ENCODE peak calls at places on chromosomes 13 and 19, in five cellular contexts. G is H1, U is GM12878, E is SK-N-SH, D is K562. Y is an unnamed sample.
A peak's percentile ranks its signal among the peaks of the same experiment; 100 is the strongest.

GRCh38 chr19:41321600-41322270 is 11.8 kb downstream of the CCDC97 start:
- DNase-seq in U (no peak), D (peak; percentile 65), G (peak; percentile 80), E (peak; percentile 90), Y (peak; percentile 76)

GRCh38 chr19:674282-675151 is 1.7 kb upstream of the FSTL3 start:
- DNase-seq in E (no peak), G (no peak), U (no peak), D (no peak), Y (no peak)

GRCh38 chr13:72384186-72384823 is 343.1 kb downstream of the MZT1 start:
- DNase-seq in G (no peak), U (no peak), D (no peak), E (no peak), Y (peak; percentile 7)

GRCh38 chr19:39356647-39357046 is 14.4 kb downstream of the SAMD4B start:
- DNase-seq in U (no peak), E (no peak), G (no peak), D (peak; percentile 83), Y (no peak)

GRCh38 chr13:70415141-70415540 is 306.9 kb upstream of the KLHL1 start:
- DNase-seq in E (no peak), U (no peak), D (no peak), G (no peak), Y (no peak)

GRCh38 chr13:97385146-97385545 is 48.8 kb upstream of the RAP2A start:
- DNase-seq in E (no peak), G (no peak), D (no peak), U (no peak), Y (no peak)

GRCh38 chr13:46551410-46552301 is 1.3 kb upstream of the LRCH1 start:
- DNase-seq in E (peak; percentile 65), D (peak; percentile 50), G (peak; percentile 85), U (no peak), Y (peak; percentile 65)

GRCh38 chr13:89401209-89401810 is 1730.1 kb downstream of the SLITRK5 start:
- DNase-seq in D (no peak), E (no peak), G (no peak), U (no peak), Y (peak; percentile 63)

GRCh38 chr19:28014821-28015405 is 1198.0 kb downstream of the UQCRFS1 start:
- DNase-seq in U (no peak), G (no peak), D (no peak), E (no peak), Y (no peak)

GRCh38 chr13:45337803-45338202 is 3.2 kb downstream of the TPT1 start:
- DNase-seq in G (no peak), D (no peak), E (no peak), U (no peak), Y (no peak)

GRCh38 chr13:44112700-44113329 is 233.1 kb downstream of the LACC1 start:
- DNase-seq in D (no peak), U (no peak), G (no peak), E (no peak), Y (no peak)

GRCh38 chr19:3950871-3951861 is 18.3 kb downstream of the NMRK2 start:
- DNase-seq in E (no peak), D (peak; percentile 81), U (no peak), G (no peak), Y (no peak)

GRCh38 chr19:2307518-2308012 is 389 bp downstream of the LINGO3 start:
- DNase-seq in D (no peak), E (no peak), G (peak; percentile 64), U (no peak), Y (no peak)

GRCh38 chr13:109389892-109390345 is 396.5 kb downstream of the IRS2 start:
- DNase-seq in U (no peak), G (no peak), D (no peak), E (no peak), Y (no peak)

GRCh38 chr13:20721058-20721453 is 17.6 kb downstream of the IL17D start:
- DNase-seq in U (no peak), G (no peak), E (no peak), D (no peak), Y (no peak)

GRCh38 chr19:14505488-14506239 is 9.7 kb upstream of the GIPC1 start:
- DNase-seq in G (peak; percentile 97), U (no peak), E (peak; percentile 78), D (peak; percentile 87), Y (peak; percentile 28)

GRCh38 chr13:112335135-112335534 is 41.0 kb upstream of the SPACA7 start:
- DNase-seq in D (no peak), E (no peak), G (no peak), U (no peak), Y (no peak)

GRCh38 chr13:112332727-112333126 is 43.4 kb upstream of the SPACA7 start:
- DNase-seq in D (no peak), E (no peak), U (no peak), G (no peak), Y (no peak)

GRCh38 chr13:112330479-112331407 is 45.4 kb upstream of the SPACA7 start:
- DNase-seq in D (no peak), G (no peak), E (no peak), U (no peak), Y (no peak)

GRCh38 chr13:112331675-112332074 is 44.5 kb upstream of the SPACA7 start:
- DNase-seq in G (no peak), E (no peak), D (no peak), U (no peak), Y (no peak)

GRCh38 chr13:112333756-112334543 is 42.2 kb upstream of the SPACA7 start:
- DNase-seq in E (no peak), D (peak; percentile 14), U (no peak), G (no peak), Y (no peak)
- TF ChIP-seq MAX in E (no peak), D (no peak), U (no peak), G (no peak), Y (no peak)

GRCh38 chr19:19459707-19460251 is 54.3 kb downstream of the GATAD2A start:
- DNase-seq in D (no peak), U (no peak), G (no peak), E (no peak), Y (peak; percentile 73)
- TF ChIP-seq POLR2AphosphoS5 in D (no peak), U (no peak), G (no peak), E (no peak), Y (peak; percentile 71)

GRCh38 chr13:110633776-110634175 is 18.4 kb downstream of the NAXD start:
- DNase-seq in E (no peak), D (no peak), U (no peak), G (no peak), Y (no peak)
- TF ChIP-seq MAX in E (no peak), D (no peak), U (no peak), G (no peak), Y (no peak)

GRCh38 chr13:110423689-110424302 is 116.7 kb downstream of the COL4A2 start:
- DNase-seq in D (no peak), U (no peak), E (no peak), G (no peak), Y (no peak)
- TF ChIP-seq POLR2AphosphoS5 in D (no peak), U (no peak), E (no peak), G (no peak), Y (no peak)

GRCh38 chr19:8585057-8585893 is 8.0 kb upstream of the MYO1F start:
- DNase-seq in D (no peak), E (no peak), G (no peak), U (no peak), Y (no peak)

GRCh38 chr19:8580710-8581281 is 3.6 kb upstream of the MYO1F start:
- DNase-seq in E (peak; percentile 90), G (peak; percentile 99), D (peak; percentile 87), U (no peak), Y (peak; percentile 57)

GRCh38 chr19:8589177-8589714 is 12.0 kb upstream of the MYO1F start:
- DNase-seq in D (no peak), E (no peak), G (no peak), U (no peak), Y (no peak)

DNA sequence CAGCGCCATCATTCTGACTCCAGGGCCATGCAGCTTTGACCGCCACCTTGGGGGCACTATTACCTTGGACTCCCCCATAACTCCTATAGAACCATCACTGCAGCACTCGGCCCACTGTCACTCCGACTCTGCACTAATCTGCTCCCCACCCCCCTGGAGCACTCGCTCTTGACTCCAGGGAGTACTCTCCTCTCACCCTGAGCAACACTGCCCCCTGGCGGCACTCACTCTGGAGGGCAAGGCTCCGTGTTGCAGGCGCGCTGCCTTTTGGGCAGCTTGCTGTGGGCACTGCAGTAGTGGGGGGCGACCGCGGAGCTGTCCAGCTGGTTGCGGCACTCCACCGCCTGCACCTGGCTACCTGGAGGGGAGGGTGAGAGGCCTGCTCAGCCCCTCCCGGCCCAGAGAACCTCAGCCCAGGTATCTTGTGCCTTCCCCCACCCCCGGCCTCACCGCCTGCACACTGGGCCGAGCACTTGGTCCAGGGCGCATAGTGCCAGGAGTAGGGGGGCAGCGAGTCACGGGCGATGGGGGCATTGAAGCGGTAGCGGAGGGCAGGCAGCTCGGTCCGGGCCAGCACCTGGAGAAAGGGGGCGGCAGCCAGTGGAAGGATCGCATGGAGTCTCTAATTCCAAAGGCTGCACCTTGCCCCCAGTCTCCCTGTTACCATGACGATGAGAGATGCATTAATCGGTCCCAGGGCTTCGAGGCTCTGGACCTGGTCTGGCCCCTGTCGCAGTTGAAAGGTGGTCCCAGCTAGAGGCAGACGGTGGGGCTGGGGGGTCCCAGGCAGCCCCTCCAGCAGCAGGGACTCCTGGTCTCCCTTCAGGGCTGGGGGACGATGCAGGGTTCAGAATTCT is 8.9 kb upstream of the MYO1F start:
- DNase-seq in G (peak; percentile 99), D (peak; percentile 80), E (peak; percentile 59), U (no peak), Y (no peak)
- TF ChIP-seq MAX in G (peak; percentile 8), D (no peak), E (no peak), U (no peak), Y (no peak)

GRCh38 chr13:77893066-77893465 is 25.6 kb downstream of the EDNRB start:
- DNase-seq in U (no peak), G (no peak), D (no peak), E (no peak), Y (no peak)
- TF ChIP-seq POLR2AphosphoS5 in U (no peak), G (no peak), D (no peak), E (no peak), Y (no peak)

GRCh38 chr13:51557875-51558604 is 26.2 kb upstream of the WDFY2 start:
- DNase-seq in U (no peak), D (no peak), G (no peak), E (no peak), Y (no peak)
- TF ChIP-seq MAX in U (no peak), D (no peak), G (no peak), E (no peak), Y (no peak)

Y was measured in endothelial cell of umbilical vein.